ENCODE peak calls at places on chromosomes 4 and X, in four cellular contexts. W is H1, J is A549, N is HepG2. Z is an unnamed sample.

GRCh38 chr4:83906561-83906960 is 370.7 kb downstream of the GPAT3 start:
- DNase-seq in J (no peak), W (no peak), N (no peak), Z (no peak)

GRCh38 chrX:136204571-136204970 is 46.6 kb downstream of the MAP7D3 start:
- DNase-seq in W (no peak), J (peak), N (no peak), Z (no peak)

GRCh38 chr4:39004818-39005217 is 27.4 kb downstream of the TMEM156 start:
- DNase-seq in W (no peak), J (no peak), N (no peak), Z (no peak)

GRCh38 chr4:41380758-41381157 is 124.0 kb downstream of the UCHL1 start:
- DNase-seq in N (no peak), W (no peak), J (no peak), Z (no peak)

GRCh38 chrX:110741213-110741796 is 54.3 kb downstream of the CHRDL1 start:
- DNase-seq in J (no peak), W (no peak), N (no peak), Z (no peak)

GRCh38 chr4:167587361-167587760 is 353.1 kb upstream of the SPOCK3 start:
- DNase-seq in N (no peak), J (no peak), W (no peak), Z (no peak)

GRCh38 chr4:78613522-78614311 is 62.1 kb downstream of the ANXA3 start:
- DNase-seq in N (no peak), W (no peak), J (no peak), Z (peak)

GRCh38 chr4:177242651-177243296 is 66.9 kb upstream of the NEIL3 start:
- DNase-seq in J (no peak), N (no peak), W (no peak), Z (no peak)

GRCh38 chr4:8267077-8267476 is 2.5 kb upstream of the HTRA3 start:
- DNase-seq in N (peak), W (peak), J (peak), Z (peak)

GRCh38 chrX:107565916-107566602 is 62.3 kb upstream of the PRPS1 start:
- DNase-seq in W (no peak), N (peak), J (peak), Z (no peak)

GRCh38 chr4:86302242-86302641 is 57.6 kb downstream of the MAPK10 start:
- DNase-seq in J (no peak), W (no peak), N (peak), Z (no peak)

GRCh38 chr4:138540056-138540800 is 298.1 kb upstream of the SLC7A11 start:
- DNase-seq in W (no peak), N (no peak), J (no peak), Z (no peak)

GRCh38 chr4:158666892-158667291 is 4.8 kb downstream of the C4orf46 start:
- DNase-seq in N (no peak), W (no peak), J (no peak), Z (no peak)

GRCh38 chr4:158300012-158300411 is 89.7 kb downstream of the TMEM144 start:
- DNase-seq in W (no peak), N (no peak), J (no peak), Z (no peak)

GRCh38 chr4:39304651-39305050 is 61.5 kb downstream of the RFC1 start:
- DNase-seq in N (no peak), W (no peak), J (no peak), Z (peak)

GRCh38 chr4:52704133-52704532 is 45.0 kb upstream of the USP46 start:
- DNase-seq in W (no peak), N (no peak), J (no peak), Z (no peak)

GRCh38 chr4:52701207-52701606 is 42.1 kb upstream of the USP46 start:
- DNase-seq in N (no peak), J (no peak), W (no peak), Z (no peak)

GRCh38 chr4:52709155-52709554 is 42.1 kb downstream of the ERVMER34-1 start:
- DNase-seq in J (no peak), N (no peak), W (no peak), Z (no peak)

DNA sequence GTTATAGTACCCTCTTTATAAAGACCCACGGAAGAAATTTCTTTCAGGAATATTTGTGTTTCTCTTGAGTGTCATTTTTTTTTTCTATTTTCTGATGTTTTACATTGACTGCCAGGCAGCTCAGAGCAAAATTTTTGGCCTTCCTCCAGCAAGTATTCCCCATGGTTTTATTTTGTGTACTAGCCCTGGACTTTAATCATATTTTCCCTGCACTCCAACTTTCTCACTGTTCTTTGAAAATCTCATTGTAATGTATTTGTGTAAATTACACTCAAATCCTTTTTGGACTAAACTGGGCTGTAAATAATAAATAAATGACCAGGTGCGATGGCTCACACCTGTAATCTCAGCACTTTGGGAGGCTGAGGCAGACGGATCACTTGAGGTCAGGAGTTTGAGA is 45.6 kb upstream of the USP46 start:
- DNase-seq in W (no peak), N (no peak), J (no peak), Z (no peak)
- TF ChIP-seq PHF8 in W (no peak), N (no peak), J (no peak), Z (no peak)

GRCh38 chr4:42654606-42655005 is 2.3 kb downstream of the ATP8A1 start:
- DNase-seq in J (no peak), W (no peak), N (peak), Z (peak)

GRCh38 chr4:42655921-42656735 is 777 bp downstream of the ATP8A1 start:
- DNase-seq in N (peak), W (peak), J (peak), Z (no peak)

GRCh38 chr4:42656736-42656985 is 244 bp downstream of the ATP8A1 start:
- DNase-seq in W (no peak), N (no peak), J (no peak), Z (no peak)

GRCh38 chr4:42655248-42655647 is 1.7 kb downstream of the ATP8A1 start:
- DNase-seq in J (no peak), N (no peak), W (no peak), Z (no peak)

DNA sequence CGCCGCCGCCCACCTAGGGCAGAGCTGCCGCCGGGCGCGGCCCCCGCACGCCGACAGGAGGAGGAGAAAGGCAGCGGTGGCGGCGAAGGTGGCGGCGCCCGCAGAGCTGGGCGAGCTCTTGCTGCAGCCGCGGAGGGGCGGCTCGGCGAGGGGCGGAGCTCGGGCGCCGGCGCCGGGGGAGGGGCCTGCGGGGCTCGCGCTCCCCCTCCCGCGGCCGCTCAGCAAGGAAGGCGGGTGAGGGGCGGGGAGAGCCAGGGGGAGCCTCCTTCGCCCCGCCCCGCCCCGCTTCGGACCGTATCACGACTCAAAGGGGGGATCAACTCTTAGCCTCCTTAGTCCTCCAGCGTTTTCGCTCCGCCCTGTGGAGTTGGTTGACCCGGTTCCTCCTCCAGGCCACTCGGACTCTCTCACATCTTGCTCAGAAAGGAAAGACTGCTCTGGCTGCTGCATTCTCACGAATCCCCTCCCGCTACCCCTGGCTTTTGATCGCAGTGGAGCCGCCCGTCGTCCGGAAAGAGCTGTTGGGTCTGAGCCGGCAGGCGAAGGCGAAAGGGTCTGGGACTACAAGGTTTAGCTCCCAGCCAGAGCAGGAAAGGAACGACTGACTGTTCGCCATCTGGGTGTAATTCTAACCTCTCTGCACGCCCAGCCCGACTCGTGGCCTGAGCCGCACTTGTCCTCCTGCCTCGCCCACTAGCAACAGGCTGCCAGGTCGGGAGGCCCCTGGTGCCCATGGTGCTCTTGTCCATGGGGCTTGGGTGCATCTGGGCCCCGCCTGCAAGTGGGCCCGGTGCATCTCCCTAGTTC is at the start of gene ATP8A1:
- DNase-seq in J (peak), W (peak), N (peak), Z (peak)
- TF ChIP-seq EP300 in J (no peak), W (peak), N (no peak), Z (no peak)

GRCh38 chrX:23634181-23634580 is 33.1 kb upstream of the PRDX4 start:
- DNase-seq in N (no peak), J (peak), W (no peak), Z (no peak)
- TF ChIP-seq PHF8 in N (no peak), J (no peak), W (no peak), Z (no peak)

DNA sequence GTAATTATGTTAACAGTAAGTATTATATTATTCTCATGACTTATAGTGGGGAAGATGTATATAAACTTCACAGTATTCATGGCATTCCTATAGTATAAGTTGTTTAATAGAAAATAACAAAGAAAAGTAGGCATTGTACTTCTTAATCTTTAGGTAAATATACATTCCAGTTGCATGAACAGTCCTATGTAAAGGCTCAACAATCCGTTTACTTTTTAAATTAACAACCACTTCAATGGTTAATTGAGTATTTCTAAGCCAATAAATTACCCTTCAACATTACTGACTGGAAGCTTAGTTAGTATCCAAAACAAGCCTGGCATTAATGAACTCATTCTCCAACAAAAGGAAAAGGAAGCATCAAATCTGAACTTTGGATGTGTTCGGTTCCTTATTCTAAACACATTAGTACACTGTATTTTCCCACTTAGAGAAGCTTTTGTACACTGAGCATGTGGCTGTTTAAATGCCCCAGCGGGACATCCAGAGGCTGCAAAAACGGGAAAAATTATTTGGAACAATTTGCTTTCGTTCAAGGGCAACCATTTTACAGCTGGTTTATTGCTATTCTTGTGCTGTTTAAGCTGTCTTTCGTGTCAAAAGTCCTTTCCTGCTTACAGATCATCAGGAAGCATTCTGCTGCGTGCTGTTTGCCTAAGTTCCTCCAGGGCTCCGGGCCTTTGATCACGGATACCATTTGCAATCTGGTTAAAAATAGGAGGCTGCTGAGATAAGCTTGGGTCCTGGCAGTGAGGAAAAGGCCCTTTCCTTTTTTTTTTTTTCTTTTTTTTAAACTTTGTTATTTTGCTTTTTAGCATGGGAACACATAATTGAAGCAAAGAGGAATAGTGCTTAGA is 460.3 kb downstream of the SPRY1 start:
- DNase-seq in J (peak), W (no peak), N (peak), Z (no peak)
- TF ChIP-seq EP300 in J (no peak), W (no peak), N (peak), Z (no peak)

GRCh38 chrX:41335590-41336331 is 1.8 kb downstream of the DDX3X start:
- DNase-seq in W (no peak), N (no peak), J (no peak), Z (no peak)
- TF ChIP-seq PHF8 in W (no peak), N (no peak), J (no peak), Z (no peak)

GRCh38 chr4:20428410-20429160 is 176.9 kb downstream of the SLIT2 start:
- DNase-seq in J (no peak), W (no peak), N (no peak), Z (no peak)

GRCh38 chr4:20430555-20430954 is 178.8 kb downstream of the SLIT2 start:
- DNase-seq in W (no peak), J (no peak), N (no peak), Z (no peak)

GRCh38 chr4:20432098-20432497 is 180.4 kb downstream of the SLIT2 start:
- DNase-seq in N (no peak), W (no peak), J (no peak), Z (no peak)

GRCh38 chr4:20431422-20432014 is 179.8 kb downstream of the SLIT2 start:
- DNase-seq in W (no peak), J (no peak), N (no peak), Z (no peak)

GRCh38 chr4:20433101-20433705 is 181.5 kb downstream of the SLIT2 start:
- DNase-seq in N (no peak), J (no peak), W (no peak), Z (no peak)
- TF ChIP-seq EP300 in N (no peak), J (no peak), W (no peak), Z (no peak)

GRCh38 chr4:97587912-97588311 is 555.4 kb downstream of the STPG2 start:
- DNase-seq in N (no peak), W (no peak), J (no peak), Z (no peak)
- TF ChIP-seq PHF8 in N (no peak), W (no peak), J (no peak), Z (no peak)

DNA sequence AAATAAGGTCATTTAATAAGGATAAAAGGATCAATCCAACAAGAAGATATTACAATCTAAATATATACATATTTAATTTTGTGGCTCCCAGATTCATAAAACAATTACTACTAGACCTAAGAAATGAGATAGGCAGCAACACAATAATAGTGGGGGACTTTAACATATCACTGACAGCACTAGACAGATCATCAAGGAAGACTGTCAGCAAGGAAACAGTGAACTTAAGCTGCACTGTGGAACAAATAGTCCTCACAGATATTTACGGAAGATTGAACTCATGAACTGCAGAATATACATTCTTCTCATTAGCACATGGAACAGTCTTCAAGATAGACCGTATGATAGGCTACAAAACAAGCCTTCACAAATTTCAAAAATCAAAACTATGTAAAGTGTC is 56.1 kb upstream of the NAP1L2 start:
- DNase-seq in J (no peak), N (no peak), W (no peak), Z (no peak)
- TF ChIP-seq EP300 in J (no peak), N (no peak), W (no peak), Z (no peak)

GRCh38 chr4:140240237-140240636 is 86.3 kb upstream of the MAML3 start:
- DNase-seq in J (no peak), N (no peak), W (no peak), Z (no peak)
- TF ChIP-seq PHF8 in J (no peak), N (no peak), W (no peak), Z (no peak)

DNA sequence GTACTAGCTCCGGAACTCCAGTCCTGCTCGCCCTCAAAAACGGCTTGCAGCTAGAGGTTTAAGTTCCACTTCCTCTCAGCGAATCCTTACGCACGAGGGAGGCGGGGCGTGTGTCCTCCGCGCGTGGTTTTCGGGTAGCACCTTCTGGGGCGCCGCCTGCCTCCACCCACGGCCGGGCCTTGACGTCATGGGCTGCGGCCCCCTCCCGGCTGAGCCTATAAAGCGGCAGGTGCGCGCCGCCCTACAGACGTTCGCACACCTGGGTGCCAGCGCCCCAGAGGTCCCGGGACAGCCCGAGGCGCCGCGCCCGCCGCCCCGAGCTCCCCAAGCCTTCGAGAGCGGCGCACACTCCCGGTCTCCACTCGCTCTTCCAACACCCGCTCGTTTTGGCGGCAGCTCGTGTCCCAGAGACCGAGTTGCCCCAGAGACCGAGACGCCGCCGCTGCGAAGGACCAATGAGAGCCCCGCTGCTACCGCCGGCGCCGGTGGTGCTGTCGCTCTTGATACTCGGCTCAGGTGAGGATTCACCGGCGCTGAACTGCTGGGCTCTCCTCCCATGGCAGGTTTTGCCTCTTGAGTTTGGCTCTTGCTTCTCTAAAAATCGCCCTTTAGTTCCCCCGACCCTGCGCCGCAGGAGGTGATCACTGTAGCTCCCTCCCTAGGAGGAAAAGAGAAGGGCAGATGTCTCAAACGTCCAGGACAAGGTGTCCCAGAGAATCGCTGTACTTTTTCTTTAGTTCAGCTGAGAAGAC is at the start of gene AREG:
- DNase-seq in W (peak), J (peak), N (peak), Z (peak)
- TF ChIP-seq EP300 in W (no peak), J (no peak), N (no peak), Z (no peak)